ENCODE peak calls at places on chromosome 20, in five cellular contexts. One of them, this sample, is unnamed.

GRCh38 chr20:48703107-48703506 is 124.7 kb downstream of the PREX1 start:
- DNase-seq in HepG2: no peak
- DNase-seq in A549: no peak
- DNase-seq in K562: no peak
- DNase-seq in H1: no peak
- DNase-seq in this sample: no peak

GRCh38 chr20:7736336-7736735 is 203.9 kb downstream of the HAO1 start:
- DNase-seq in HepG2: no peak
- DNase-seq in A549: no peak
- DNase-seq in K562: no peak
- DNase-seq in H1: no peak
- DNase-seq in this sample: no peak

GRCh38 chr20:57514273-57514751 is 10.6 kb downstream of the CTCFL start:
- DNase-seq in HepG2: peak; percentile 73
- DNase-seq in A549: peak; percentile 73
- DNase-seq in K562: peak; percentile 63
- DNase-seq in H1: no peak
- DNase-seq in this sample: peak; percentile 64

GRCh38 chr20:37473249-37474000 is 47.6 kb upstream of the NNAT start:
- DNase-seq in HepG2: no peak
- DNase-seq in A549: no peak
- DNase-seq in K562: no peak
- DNase-seq in H1: no peak
- DNase-seq in this sample: no peak

GRCh38 chr20:33337531-33338165 is 54.6 kb downstream of the BPIFB1 start:
- DNase-seq in HepG2: no peak
- DNase-seq in A549: no peak
- DNase-seq in K562: no peak
- DNase-seq in H1: no peak
- DNase-seq in this sample: no peak

GRCh38 chr20:35637266-35637665 is 21.6 kb downstream of the SPAG4 start:
- DNase-seq in HepG2: no peak
- DNase-seq in A549: no peak
- DNase-seq in K562: no peak
- DNase-seq in H1: no peak
- DNase-seq in this sample: no peak

GRCh38 chr20:43744966-43745733 is 18.3 kb upstream of the GTSF1L start:
- DNase-seq in HepG2: no peak
- DNase-seq in A549: no peak
- DNase-seq in K562: no peak
- DNase-seq in H1: no peak
- DNase-seq in this sample: no peak

GRCh38 chr20:35831029-35831428 is 59.2 kb downstream of the PHF20 start:
- DNase-seq in HepG2: no peak
- DNase-seq in A549: no peak
- DNase-seq in K562: no peak
- DNase-seq in H1: no peak
- DNase-seq in this sample: peak; percentile 54

GRCh38 chr20:53899351-53900167 is 170.8 kb downstream of the BCAS1 start:
- DNase-seq in HepG2: no peak
- DNase-seq in A549: peak; percentile 80
- DNase-seq in K562: peak; percentile 75
- DNase-seq in H1: no peak
- DNase-seq in this sample: peak; percentile 87

GRCh38 chr20:41664584-41664983 is 46.4 kb upstream of the CHD6 start:
- DNase-seq in HepG2: peak; percentile 22
- DNase-seq in A549: peak; percentile 59
- DNase-seq in K562: peak; percentile 75
- DNase-seq in H1: no peak
- DNase-seq in this sample: peak; percentile 14

GRCh38 chr20:57400262-57400701 is 9.1 kb downstream of the RBM38 start:
- DNase-seq in HepG2: no peak
- DNase-seq in A549: no peak
- DNase-seq in K562: no peak
- DNase-seq in H1: no peak
- DNase-seq in this sample: no peak

GRCh38 chr20:63967330-63968135 is 2.2 kb downstream of the ZNF512B start:
- DNase-seq in HepG2: no peak
- DNase-seq in A549: no peak
- DNase-seq in K562: no peak
- DNase-seq in H1: no peak
- DNase-seq in this sample: no peak

GRCh38 chr20:57280221-57280620 is 13.8 kb upstream of the BMP7 start:
- DNase-seq in HepG2: no peak
- DNase-seq in A549: no peak
- DNase-seq in K562: no peak
- DNase-seq in H1: no peak
- DNase-seq in this sample: no peak

GRCh38 chr20:61253264-61253639 is 1.2 kb downstream of the CDH4 start:
- DNase-seq in HepG2: no peak
- DNase-seq in A549: peak; percentile 45
- DNase-seq in K562: no peak
- DNase-seq in H1: no peak
- DNase-seq in this sample: peak; percentile 45

GRCh38 chr20:8050117-8050837 is 30.7 kb upstream of the TMX4 start:
- DNase-seq in HepG2: no peak
- DNase-seq in A549: no peak
- DNase-seq in K562: no peak
- DNase-seq in H1: no peak
- DNase-seq in this sample: no peak

GRCh38 chr20:19710336-19710721 is 47.7 kb upstream of the RIN2 start:
- DNase-seq in HepG2: no peak
- DNase-seq in A549: peak; percentile 36
- DNase-seq in K562: no peak
- DNase-seq in H1: no peak
- DNase-seq in this sample: no peak
- TF ChIP-seq MAFK in HepG2: no peak
- TF ChIP-seq MAFK in A549: no peak
- TF ChIP-seq MAFK in K562: no peak
- TF ChIP-seq MAFK in H1: no peak
- TF ChIP-seq MAFK in this sample: no peak

DNA sequence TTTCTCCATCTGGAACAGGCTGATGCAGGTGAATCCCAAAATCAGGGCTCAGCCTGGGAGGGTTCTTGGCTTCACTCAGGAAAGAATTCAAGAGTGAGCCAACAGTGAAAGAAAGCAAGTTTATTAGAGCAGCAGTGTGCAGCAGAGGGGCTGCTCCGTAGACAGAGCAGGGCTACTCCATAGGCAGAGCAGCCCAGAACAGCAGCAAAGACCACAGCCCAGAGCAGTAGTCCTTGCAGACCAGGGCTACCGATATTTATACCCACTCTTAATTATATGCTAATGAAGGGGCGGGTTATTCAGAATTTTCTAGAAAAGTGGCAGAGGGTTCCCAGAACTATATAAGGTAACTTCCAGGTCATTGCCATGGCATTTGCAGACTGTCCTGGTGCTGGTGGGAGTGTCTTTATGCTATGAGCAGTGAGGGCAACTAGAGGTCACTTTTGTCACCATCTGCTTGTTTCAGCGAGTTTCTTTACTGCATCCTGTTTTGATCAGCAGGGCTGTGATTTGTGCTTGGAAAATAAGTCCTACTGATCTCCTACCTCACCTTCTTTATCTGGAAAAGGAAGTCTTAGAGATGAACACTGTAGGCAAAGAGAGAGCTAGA is 39.8 kb upstream of the PTPN1 start:
- DNase-seq in HepG2: no peak
- DNase-seq in A549: no peak
- DNase-seq in K562: peak; percentile 37
- DNase-seq in H1: no peak
- DNase-seq in this sample: no peak
- TF ChIP-seq MAFK in HepG2: no peak
- TF ChIP-seq MAFK in A549: no peak
- TF ChIP-seq MAFK in K562: no peak
- TF ChIP-seq MAFK in H1: no peak
- TF ChIP-seq MAFK in this sample: no peak

DNA sequence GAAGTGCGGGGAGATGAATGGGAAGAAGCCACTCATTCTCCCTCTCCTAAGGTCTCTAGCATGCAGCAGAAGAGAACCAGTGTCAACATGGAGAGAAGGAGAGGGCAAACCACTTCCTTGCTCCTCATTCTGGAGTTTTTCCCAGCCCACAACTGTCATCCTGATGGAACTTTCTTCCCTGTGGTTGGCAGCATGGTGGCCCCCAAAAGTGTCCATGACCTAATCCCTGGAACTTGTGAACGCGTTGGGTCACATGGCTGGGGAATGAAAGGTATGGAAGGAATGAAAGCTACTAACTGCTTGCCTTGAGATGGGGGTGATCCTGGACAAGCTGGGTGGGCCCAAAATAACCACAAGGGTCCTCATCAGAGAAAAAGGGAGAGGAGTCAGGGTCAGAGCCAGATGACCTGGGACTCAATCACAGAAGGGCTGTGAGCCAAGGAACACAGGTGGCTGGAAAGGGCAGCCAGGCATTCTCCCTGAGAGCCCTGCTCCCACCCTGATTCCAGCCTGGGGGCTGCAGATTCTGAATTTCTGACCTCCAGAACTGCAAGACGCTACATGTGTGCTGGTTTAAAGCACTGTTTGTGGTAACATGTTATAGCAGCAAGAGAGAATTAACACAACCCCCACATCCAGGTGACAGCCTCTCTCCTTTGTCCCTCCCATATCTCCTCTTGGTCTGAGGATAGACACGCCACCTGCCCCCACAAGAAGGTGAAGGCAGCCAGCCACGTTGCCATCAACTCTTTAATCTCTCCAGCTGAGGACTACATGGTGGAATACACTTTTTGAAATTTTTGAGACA is 63.2 kb downstream of the PYGB start:
- DNase-seq in HepG2: peak; percentile 55
- DNase-seq in A549: no peak
- DNase-seq in K562: no peak
- DNase-seq in H1: no peak
- DNase-seq in this sample: peak; percentile 95
- TF ChIP-seq MAFK in HepG2: no peak
- TF ChIP-seq MAFK in A549: no peak
- TF ChIP-seq MAFK in K562: no peak
- TF ChIP-seq MAFK in H1: no peak
- TF ChIP-seq MAFK in this sample: no peak

DNA sequence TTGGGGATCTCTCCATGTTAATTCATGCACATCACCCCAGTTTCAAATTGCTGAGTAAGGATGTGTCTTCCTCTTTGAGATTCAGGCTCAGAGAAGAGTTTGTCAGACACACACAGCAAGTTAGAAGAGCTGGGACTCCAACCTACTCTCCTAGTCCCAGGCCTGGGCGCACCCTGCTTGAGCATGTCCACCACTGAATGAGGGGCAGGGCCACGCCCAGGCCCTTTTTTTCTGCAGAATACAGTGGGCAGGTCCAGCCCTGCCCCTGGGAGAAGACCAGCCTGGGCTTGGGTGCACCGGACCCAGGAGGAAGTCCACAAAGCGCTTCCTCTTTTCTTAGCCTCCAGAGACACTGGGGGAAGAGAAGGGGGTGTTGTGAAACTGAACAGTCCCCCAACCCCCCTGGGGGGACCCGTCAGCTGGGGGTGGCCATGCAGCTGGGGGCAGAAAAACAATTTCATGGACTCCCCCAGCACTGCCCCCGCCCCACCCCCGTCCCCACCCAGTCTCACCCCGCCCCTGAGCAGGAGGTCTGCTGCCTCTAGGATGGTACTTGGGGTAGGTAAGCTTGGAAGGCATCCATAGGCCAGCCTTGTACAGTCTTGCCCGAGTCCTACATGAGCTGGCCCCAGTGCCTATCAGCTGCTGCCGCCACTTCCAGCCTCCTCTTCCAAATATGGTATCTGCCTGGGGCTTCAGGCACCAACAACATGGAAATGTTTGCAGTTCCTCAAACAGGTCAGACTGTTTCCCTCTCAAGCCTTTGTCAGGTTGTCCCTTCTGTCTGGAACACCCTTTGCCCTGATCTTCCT is 11.7 kb upstream of the HCK start:
- DNase-seq in HepG2: no peak
- DNase-seq in A549: no peak
- DNase-seq in K562: no peak
- DNase-seq in H1: no peak
- DNase-seq in this sample: no peak
- TF ChIP-seq MAFK in HepG2: peak; percentile 43
- TF ChIP-seq MAFK in A549: peak; percentile 34
- TF ChIP-seq MAFK in K562: peak; percentile 51
- TF ChIP-seq MAFK in H1: no peak
- TF ChIP-seq MAFK in this sample: no peak

GRCh38 chr20:47225458-47225857 is 131.0 kb downstream of the ZMYND8 start:
- DNase-seq in HepG2: no peak
- DNase-seq in A549: no peak
- DNase-seq in K562: no peak
- DNase-seq in H1: no peak
- DNase-seq in this sample: no peak
- TF ChIP-seq MAFK in HepG2: no peak
- TF ChIP-seq MAFK in A549: no peak
- TF ChIP-seq MAFK in K562: no peak
- TF ChIP-seq MAFK in H1: no peak
- TF ChIP-seq MAFK in this sample: no peak

DNA sequence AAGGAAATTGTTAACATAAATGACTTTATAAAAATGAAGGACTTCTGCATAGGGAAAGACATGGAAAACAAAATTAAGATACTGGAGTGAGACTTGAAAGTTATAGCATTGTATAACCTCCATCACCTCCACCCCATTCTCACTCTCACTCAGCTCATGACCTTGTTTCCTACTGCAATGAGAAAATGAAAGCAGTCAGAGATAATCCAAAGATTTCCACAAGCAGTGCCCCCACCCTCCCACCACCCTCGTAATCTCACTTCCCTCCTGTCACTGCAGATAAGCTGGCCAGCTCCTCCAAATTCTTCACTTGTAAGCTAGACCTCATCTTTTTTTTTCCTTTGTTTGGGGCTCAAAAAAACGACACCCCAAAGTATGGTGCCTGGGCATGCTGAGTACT is 52.9 kb upstream of the PROKR2 start:
- DNase-seq in HepG2: no peak
- DNase-seq in A549: no peak
- DNase-seq in K562: peak; percentile 12
- DNase-seq in H1: no peak
- DNase-seq in this sample: no peak
- TF ChIP-seq MAFK in HepG2: no peak
- TF ChIP-seq MAFK in A549: no peak
- TF ChIP-seq MAFK in K562: no peak
- TF ChIP-seq MAFK in H1: no peak
- TF ChIP-seq MAFK in this sample: no peak